ENCODE peak calls at places on chromosomes 1 and 21, in five cellular contexts. One of them, this sample, is unnamed.

GRCh38 chr1:28571911-28572310 is 19.0 kb downstream of the TRNAU1AP start:
- DNase-seq in stimulated activated CD4-positive, alpha-beta T cell treated with anti-CD3 and anti-CD28 coated beads, Interleukin-1b, Interleukin-23, amount 100 ng/mL, for 24 hours: no peak
- DNase-seq in Right ventricle myocardium inferior: no peak
- DNase-seq in GM12865: no peak
- DNase-seq in NCI-H345: no peak
- DNase-seq in this sample: no peak

GRCh38 chr1:68321084-68321685 is 88.9 kb upstream of the WLS start:
- DNase-seq in stimulated activated CD4-positive, alpha-beta T cell treated with anti-CD3 and anti-CD28 coated beads, Interleukin-1b, Interleukin-23, amount 100 ng/mL, for 24 hours: no peak
- DNase-seq in Right ventricle myocardium inferior: peak
- DNase-seq in GM12865: peak
- DNase-seq in NCI-H345: no peak
- DNase-seq in this sample: no peak

GRCh38 chr1:67339623-67340343 is 32.1 kb downstream of the IL12RB2 start:
- DNase-seq in stimulated activated CD4-positive, alpha-beta T cell treated with anti-CD3 and anti-CD28 coated beads, Interleukin-1b, Interleukin-23, amount 100 ng/mL, for 24 hours: no peak
- DNase-seq in Right ventricle myocardium inferior: no peak
- DNase-seq in GM12865: peak
- DNase-seq in NCI-H345: no peak
- DNase-seq in this sample: no peak

GRCh38 chr21:36122977-36123376 is 11.9 kb upstream of the CBR3 start:
- DNase-seq in stimulated activated CD4-positive, alpha-beta T cell treated with anti-CD3 and anti-CD28 coated beads, Interleukin-1b, Interleukin-23, amount 100 ng/mL, for 24 hours: no peak
- DNase-seq in Right ventricle myocardium inferior: no peak
- DNase-seq in GM12865: peak
- DNase-seq in NCI-H345: no peak
- DNase-seq in this sample: no peak

GRCh38 chr1:67124455-67124854 is 10.3 kb downstream of the C1orf141 start:
- DNase-seq in stimulated activated CD4-positive, alpha-beta T cell treated with anti-CD3 and anti-CD28 coated beads, Interleukin-1b, Interleukin-23, amount 100 ng/mL, for 24 hours: no peak
- DNase-seq in Right ventricle myocardium inferior: no peak
- DNase-seq in GM12865: no peak
- DNase-seq in NCI-H345: no peak
- DNase-seq in this sample: no peak

GRCh38 chr1:65265296-65266271 is 43.8 kb upstream of the DNAJC6 start:
- DNase-seq in stimulated activated CD4-positive, alpha-beta T cell treated with anti-CD3 and anti-CD28 coated beads, Interleukin-1b, Interleukin-23, amount 100 ng/mL, for 24 hours: no peak
- DNase-seq in Right ventricle myocardium inferior: no peak
- DNase-seq in GM12865: peak
- DNase-seq in NCI-H345: peak
- DNase-seq in this sample: peak

GRCh38 chr1:245386321-245387002 is 231.7 kb downstream of the KIF26B start:
- DNase-seq in stimulated activated CD4-positive, alpha-beta T cell treated with anti-CD3 and anti-CD28 coated beads, Interleukin-1b, Interleukin-23, amount 100 ng/mL, for 24 hours: no peak
- DNase-seq in Right ventricle myocardium inferior: no peak
- DNase-seq in GM12865: no peak
- DNase-seq in NCI-H345: no peak
- DNase-seq in this sample: no peak

GRCh38 chr1:30606166-30606565 is 117.2 kb downstream of the MATN1 start:
- DNase-seq in stimulated activated CD4-positive, alpha-beta T cell treated with anti-CD3 and anti-CD28 coated beads, Interleukin-1b, Interleukin-23, amount 100 ng/mL, for 24 hours: no peak
- DNase-seq in Right ventricle myocardium inferior: no peak
- DNase-seq in GM12865: no peak
- DNase-seq in NCI-H345: no peak
- DNase-seq in this sample: no peak

GRCh38 chr1:144101397-144102050 is 129.7 kb upstream of the FAM72C start:
- DNase-seq in stimulated activated CD4-positive, alpha-beta T cell treated with anti-CD3 and anti-CD28 coated beads, Interleukin-1b, Interleukin-23, amount 100 ng/mL, for 24 hours: no peak
- DNase-seq in Right ventricle myocardium inferior: peak
- DNase-seq in GM12865: no peak
- DNase-seq in NCI-H345: no peak
- DNase-seq in this sample: peak

GRCh38 chr1:53135735-53136114 is 6.7 kb downstream of the SLC1A7 start:
- DNase-seq in stimulated activated CD4-positive, alpha-beta T cell treated with anti-CD3 and anti-CD28 coated beads, Interleukin-1b, Interleukin-23, amount 100 ng/mL, for 24 hours: no peak
- DNase-seq in Right ventricle myocardium inferior: no peak
- DNase-seq in GM12865: no peak
- DNase-seq in NCI-H345: no peak
- DNase-seq in this sample: no peak

GRCh38 chr21:45636459-45636858 is 7.1 kb upstream of the PCBP3 start:
- DNase-seq in stimulated activated CD4-positive, alpha-beta T cell treated with anti-CD3 and anti-CD28 coated beads, Interleukin-1b, Interleukin-23, amount 100 ng/mL, for 24 hours: no peak
- DNase-seq in Right ventricle myocardium inferior: no peak
- DNase-seq in GM12865: no peak
- DNase-seq in NCI-H345: no peak
- DNase-seq in this sample: no peak

GRCh38 chr1:28855046-28855445 is 43.1 kb downstream of the OPRD1 start:
- DNase-seq in stimulated activated CD4-positive, alpha-beta T cell treated with anti-CD3 and anti-CD28 coated beads, Interleukin-1b, Interleukin-23, amount 100 ng/mL, for 24 hours: no peak
- DNase-seq in Right ventricle myocardium inferior: no peak
- DNase-seq in GM12865: no peak
- DNase-seq in NCI-H345: no peak
- DNase-seq in this sample: no peak

GRCh38 chr1:9101510-9102146 is 27.3 kb downstream of the GPR157 start:
- DNase-seq in stimulated activated CD4-positive, alpha-beta T cell treated with anti-CD3 and anti-CD28 coated beads, Interleukin-1b, Interleukin-23, amount 100 ng/mL, for 24 hours: no peak
- DNase-seq in Right ventricle myocardium inferior: no peak
- DNase-seq in GM12865: peak
- DNase-seq in NCI-H345: peak
- DNase-seq in this sample: peak

GRCh38 chr1:64114012-64114525 is 89.4 kb upstream of the UBE2U start:
- DNase-seq in stimulated activated CD4-positive, alpha-beta T cell treated with anti-CD3 and anti-CD28 coated beads, Interleukin-1b, Interleukin-23, amount 100 ng/mL, for 24 hours: no peak
- DNase-seq in Right ventricle myocardium inferior: no peak
- DNase-seq in GM12865: no peak
- DNase-seq in NCI-H345: no peak
- DNase-seq in this sample: no peak

GRCh38 chr1:162207862-162208261 is 138.4 kb downstream of the NOS1AP start:
- DNase-seq in stimulated activated CD4-positive, alpha-beta T cell treated with anti-CD3 and anti-CD28 coated beads, Interleukin-1b, Interleukin-23, amount 100 ng/mL, for 24 hours: no peak
- DNase-seq in Right ventricle myocardium inferior: no peak
- DNase-seq in GM12865: no peak
- DNase-seq in NCI-H345: no peak
- DNase-seq in this sample: no peak

GRCh38 chr1:219657186-219657585 is 44.3 kb upstream of the ZC3H11B start:
- DNase-seq in stimulated activated CD4-positive, alpha-beta T cell treated with anti-CD3 and anti-CD28 coated beads, Interleukin-1b, Interleukin-23, amount 100 ng/mL, for 24 hours: no peak
- DNase-seq in Right ventricle myocardium inferior: no peak
- DNase-seq in GM12865: no peak
- DNase-seq in NCI-H345: no peak
- DNase-seq in this sample: no peak

GRCh38 chr21:29218749-29219148 is 80.0 kb upstream of the BACH1 start:
- DNase-seq in stimulated activated CD4-positive, alpha-beta T cell treated with anti-CD3 and anti-CD28 coated beads, Interleukin-1b, Interleukin-23, amount 100 ng/mL, for 24 hours: no peak
- DNase-seq in Right ventricle myocardium inferior: no peak
- DNase-seq in GM12865: no peak
- DNase-seq in NCI-H345: no peak
- DNase-seq in this sample: no peak

GRCh38 chr1:228030451-228031201 is 23.8 kb downstream of the WNT3A start:
- DNase-seq in stimulated activated CD4-positive, alpha-beta T cell treated with anti-CD3 and anti-CD28 coated beads, Interleukin-1b, Interleukin-23, amount 100 ng/mL, for 24 hours: no peak
- DNase-seq in Right ventricle myocardium inferior: no peak
- DNase-seq in GM12865: no peak
- DNase-seq in NCI-H345: no peak
- DNase-seq in this sample: no peak

GRCh38 chr1:8004803-8005573 is 21.1 kb downstream of the ERRFI1 start:
- DNase-seq in stimulated activated CD4-positive, alpha-beta T cell treated with anti-CD3 and anti-CD28 coated beads, Interleukin-1b, Interleukin-23, amount 100 ng/mL, for 24 hours: no peak
- DNase-seq in Right ventricle myocardium inferior: peak
- DNase-seq in GM12865: no peak
- DNase-seq in NCI-H345: peak
- DNase-seq in this sample: no peak